ENCODE peak calls at places on chromosomes 3 and 15, in eight cellular contexts. X, L, R, M, J, I, F and Y are unnamed samples.

GRCh38 chr3:187522293-187522692 is 147.9 kb downstream of the SST start:
- DNase-seq in I (no peak), F (no peak), R (no peak), X (no peak), M (no peak), J (no peak), L (no peak), Y (no peak)

GRCh38 chr3:126414406-126414805 is 19.7 kb downstream of the CFAP100 start:
- DNase-seq in J (no peak), I (no peak), F (no peak), X (no peak), L (no peak), R (no peak), M (no peak), Y (no peak)

GRCh38 chr15:53588773-53589172 is 170.7 kb downstream of the WDR72 start:
- DNase-seq in J (no peak), X (peak), L (no peak), I (peak), F (no peak), M (peak), R (no peak), Y (no peak)

GRCh38 chr3:145035682-145036081 is 1064.1 kb downstream of the DIPK2A start:
- DNase-seq in L (no peak), M (no peak), X (no peak), R (no peak), J (no peak), F (no peak), I (no peak), Y (no peak)

GRCh38 chr3:49279376-49279775 is 2.3 kb upstream of the C3orf62 start:
- DNase-seq in L (no peak), F (no peak), R (no peak), J (no peak), X (no peak), M (peak), I (no peak), Y (peak)

GRCh38 chr3:170914690-170915089 is 6.3 kb upstream of the EIF5A2 start:
- DNase-seq in M (no peak), R (no peak), X (no peak), L (no peak), J (no peak), F (no peak), I (no peak), Y (no peak)

GRCh38 chr15:81071130-81071529 is 62.9 kb upstream of the CFAP161 start:
- DNase-seq in R (no peak), M (peak), F (no peak), J (peak), I (peak), L (no peak), X (peak), Y (peak)

GRCh38 chr15:82655606-82656005 is 8.4 kb upstream of the CPEB1 start:
- DNase-seq in I (no peak), X (no peak), F (no peak), M (no peak), R (no peak), L (no peak), J (no peak), Y (no peak)

GRCh38 chr3:141737828-141738635 is at the start of gene RNF7:
- DNase-seq in L (peak), I (peak), M (peak), R (peak), F (peak), X (peak), J (peak), Y (peak)

GRCh38 chr15:60799885-60800728 is 321.2 kb upstream of the ICE2 start:
- DNase-seq in R (no peak), I (peak), L (no peak), F (no peak), M (no peak), X (no peak), J (no peak), Y (no peak)

GRCh38 chr3:49841806-49842205 is 14.6 kb downstream of the TRAIP start:
- DNase-seq in M (no peak), X (no peak), I (no peak), J (no peak), F (no peak), R (no peak), L (no peak), Y (no peak)

GRCh38 chr15:71385026-71385425 is 269.8 kb downstream of the THSD4 start:
- DNase-seq in M (no peak), R (no peak), F (no peak), L (no peak), I (peak), X (peak), J (no peak), Y (no peak)

GRCh38 chr15:26641144-26641543 is 131.7 kb downstream of the GABRB3 start:
- DNase-seq in R (no peak), L (no peak), X (no peak), I (no peak), F (no peak), J (no peak), M (no peak), Y (no peak)

GRCh38 chr3:194985031-194985578 is 285.9 kb downstream of the XXYLT1 start:
- DNase-seq in L (peak), R (peak), F (no peak), X (no peak), M (peak), J (no peak), I (peak), Y (no peak)

GRCh38 chr3:46299608-46300460 is 54.1 kb upstream of the CCR2 start:
- DNase-seq in I (no peak), L (no peak), R (no peak), J (no peak), X (no peak), M (no peak), F (no peak), Y (no peak)

GRCh38 chr3:188001052-188001567 is 152.8 kb upstream of the LPP start:
- DNase-seq in J (no peak), M (no peak), I (no peak), X (no peak), R (no peak), L (no peak), F (no peak), Y (no peak)

GRCh38 chr15:27249723-27250160 is 278.8 kb downstream of the GABRG3 start:
- DNase-seq in F (no peak), J (no peak), M (no peak), R (no peak), I (no peak), L (no peak), X (no peak), Y (no peak)

GRCh38 chr15:58475573-58476524 is 44.1 kb downstream of the LIPC start:
- DNase-seq in M (peak), X (peak), J (no peak), I (peak), R (no peak), L (no peak), F (no peak), Y (no peak)

GRCh38 chr3:178847170-178847569 is 224.4 kb downstream of the ZMAT3 start:
- DNase-seq in X (no peak), I (peak), F (no peak), M (no peak), R (no peak), L (no peak), J (peak), Y (no peak)

GRCh38 chr3:16060358-16060852 is 114.1 kb upstream of the GALNT15 start:
- DNase-seq in M (peak), I (peak), F (no peak), R (peak), X (peak), L (no peak), J (peak), Y (peak)

GRCh38 chr3:63207066-63207590 is 71.0 kb upstream of the SYNPR start:
- DNase-seq in M (peak), L (no peak), X (no peak), R (no peak), J (no peak), I (peak), F (no peak), Y (no peak)

GRCh38 chr3:148173836-148174235 is 523.9 kb upstream of the AGTR1 start:
- DNase-seq in X (no peak), L (no peak), I (peak), J (no peak), R (no peak), F (no peak), M (no peak), Y (no peak)

GRCh38 chr3:46372492-46373359 is 2.0 kb downstream of the CCR5 start:
- DNase-seq in R (no peak), L (no peak), I (peak), J (no peak), F (no peak), M (peak), X (peak), Y (peak)

GRCh38 chr3:55313701-55314100 is 173.4 kb downstream of the WNT5A start:
- DNase-seq in J (no peak), R (no peak), M (peak), X (peak), F (no peak), L (no peak), I (no peak), Y (no peak)

GRCh38 chr3:187025254-187025655 is 94.9 kb downstream of the ST6GAL1 start:
- DNase-seq in X (no peak), R (no peak), I (no peak), L (no peak), J (no peak), M (no peak), F (no peak), Y (no peak)

GRCh38 chr15:78415284-78415683 is 22.7 kb upstream of the IREB2 start:
- DNase-seq in R (no peak), F (no peak), X (peak), M (peak), L (no peak), J (no peak), I (peak), Y (no peak)

GRCh38 chr15:100201376-100202280 is 140.1 kb downstream of the ADAMTS17 start:
- DNase-seq in J (no peak), X (no peak), M (no peak), I (no peak), R (no peak), L (no peak), F (no peak), Y (peak)

GRCh38 chr3:77196146-77196545 is 156.2 kb downstream of the ROBO2 start:
- DNase-seq in X (no peak), F (no peak), L (no peak), J (no peak), I (peak), M (peak), R (no peak), Y (no peak)

GRCh38 chr3:188295876-188296275 is 141.9 kb downstream of the LPP start:
- DNase-seq in F (no peak), M (peak), L (no peak), X (peak), R (no peak), J (no peak), I (no peak), Y (no peak)

GRCh38 chr15:83850846-83851245 is 196.9 kb downstream of the ADAMTSL3 start:
- DNase-seq in J (no peak), F (no peak), X (peak), L (no peak), I (no peak), M (peak), R (no peak), Y (peak)

GRCh38 chr3:157785071-157785826 is 282.0 kb upstream of the VEPH1 start:
- DNase-seq in R (peak), X (peak), J (peak), M (peak), L (no peak), I (peak), F (no peak), Y (peak)

GRCh38 chr15:49423021-49423420 is at the start of gene FGF7:
- DNase-seq in X (no peak), R (peak), F (no peak), L (no peak), M (no peak), J (no peak), I (peak), Y (no peak)
- TF ChIP-seq CTCF in X (no peak), R (peak), F (peak), L (no peak), M (no peak), J (no peak), I (peak), Y (peak)

DNA sequence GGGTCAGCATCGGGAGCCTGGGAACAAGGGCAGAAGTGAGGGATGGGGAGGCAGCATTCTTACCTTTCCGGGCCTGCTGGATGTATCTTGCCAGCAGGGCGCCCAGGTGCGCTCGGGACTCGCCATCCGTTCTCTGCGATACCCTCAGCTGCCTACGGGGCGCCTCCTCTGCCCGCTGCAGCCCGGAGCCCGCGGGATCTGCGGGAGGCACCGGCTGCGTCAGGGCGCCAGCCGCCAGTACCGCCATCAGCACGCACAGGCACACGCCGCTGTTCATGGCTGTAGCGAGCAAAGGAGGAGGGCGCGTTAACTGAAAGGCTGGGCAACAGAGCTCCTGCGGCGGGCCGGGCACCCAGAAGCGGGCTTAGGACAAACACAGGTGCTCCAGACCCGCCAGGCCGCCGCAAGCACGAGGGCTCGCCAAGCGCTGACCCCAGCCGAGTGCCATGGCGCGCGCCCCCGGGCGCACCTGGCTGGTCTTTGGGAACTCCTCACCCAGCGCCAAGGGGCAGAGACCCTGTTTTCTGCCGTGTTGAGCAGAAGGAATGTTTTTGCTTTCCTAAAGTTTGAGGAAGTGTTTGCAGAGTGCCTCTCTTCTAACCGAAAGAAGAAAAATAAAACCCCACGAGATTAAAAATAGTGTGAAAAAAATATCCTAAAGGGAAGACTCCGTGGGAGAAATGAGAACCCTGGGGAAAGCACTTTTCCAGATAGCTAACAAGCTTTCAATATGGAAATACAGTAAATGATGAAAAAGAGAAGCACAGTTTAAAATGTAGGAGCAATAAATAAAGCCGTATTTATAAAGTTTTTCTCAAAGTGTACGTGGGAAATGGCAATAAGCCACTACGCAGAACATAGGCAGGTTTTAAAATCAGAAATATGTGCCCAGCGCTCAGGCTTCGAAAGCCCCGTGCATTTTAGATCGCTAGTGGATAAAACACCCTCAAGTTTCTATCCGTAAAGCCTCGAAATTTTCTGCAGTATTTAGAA is 2.3 kb downstream of the CCK start:
- DNase-seq in R (no peak), F (no peak), L (no peak), J (no peak), I (no peak), M (peak), X (no peak), Y (peak)
- TF ChIP-seq CTCF in R (no peak), F (no peak), L (no peak), J (no peak), I (no peak), M (peak), X (no peak), Y (peak)

GRCh38 chr3:183159319-183159718 is 3.2 kb downstream of the LAMP3 start:
- DNase-seq in M (no peak), R (no peak), L (no peak), I (no peak), X (no peak), F (no peak), J (no peak), Y (no peak)
- TF ChIP-seq CTCF in M (no peak), R (no peak), L (no peak), I (peak), X (no peak), F (peak), J (no peak), Y (peak)

GRCh38 chr15:69414702-69415161 is 583 bp downstream of the KIF23 start:
- DNase-seq in X (peak), M (peak), I (peak), L (peak), J (peak), F (no peak), R (no peak), Y (peak)

GRCh38 chr15:69412701-69413100 is 1.4 kb upstream of the KIF23 start:
- DNase-seq in L (no peak), J (no peak), X (no peak), M (peak), I (no peak), F (no peak), R (no peak), Y (no peak)

GRCh38 chr15:69412274-69412673 is 1.9 kb upstream of the KIF23 start:
- DNase-seq in M (no peak), I (no peak), J (no peak), L (no peak), F (no peak), X (no peak), R (no peak), Y (no peak)

GRCh38 chr15:69415381-69415780 is 1.2 kb downstream of the KIF23 start:
- DNase-seq in L (no peak), M (no peak), J (no peak), R (no peak), I (peak), F (no peak), X (no peak), Y (no peak)

DNA sequence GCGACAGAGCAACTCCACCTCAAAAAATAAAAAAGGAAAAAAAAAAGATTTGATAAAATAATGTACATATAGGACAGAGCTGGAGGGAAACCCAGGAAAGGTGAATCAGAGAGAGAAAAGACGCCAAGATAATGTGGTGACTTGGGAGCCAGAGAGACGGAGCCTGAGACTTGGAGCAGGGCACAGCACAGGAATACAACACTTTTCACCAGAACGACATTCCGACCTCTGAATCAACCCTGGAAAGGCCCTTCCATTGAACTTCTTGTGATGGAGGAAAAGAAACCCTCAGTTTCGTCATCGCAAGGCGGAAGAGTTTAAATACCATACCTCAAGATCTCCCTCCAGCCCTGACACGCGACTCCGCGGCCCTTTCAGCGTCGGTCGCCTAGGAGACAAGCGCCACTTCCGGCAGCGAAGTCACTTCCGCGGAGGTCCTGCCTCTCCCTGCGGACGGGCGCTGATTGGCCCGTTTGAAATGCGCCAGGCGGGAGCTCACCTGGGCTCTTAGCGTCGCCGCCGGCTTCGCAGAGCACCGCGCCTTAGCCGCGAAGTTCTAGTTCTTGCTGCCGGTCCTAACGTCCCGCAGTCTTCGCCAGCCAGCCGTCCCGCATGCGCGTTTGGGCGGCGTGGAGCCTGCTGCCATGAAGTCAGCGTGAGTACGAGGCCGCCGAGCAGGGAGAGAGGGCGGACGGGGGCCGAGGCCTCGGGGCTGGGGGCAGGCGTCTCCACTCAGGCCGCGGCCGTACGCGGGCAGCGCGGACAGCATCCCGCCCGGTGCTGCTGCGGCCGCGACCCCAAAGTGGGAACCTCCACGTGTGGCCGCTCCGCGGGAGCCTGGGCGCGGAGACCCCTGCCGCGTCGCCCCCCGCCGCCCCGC is at the start of gene KIF23:
- DNase-seq in J (peak), M (peak), I (peak), R (peak), F (peak), X (peak), L (peak), Y (peak)
- TF ChIP-seq CTCF in J (no peak), M (no peak), I (no peak), R (no peak), F (peak), X (no peak), L (no peak), Y (no peak)

DNA sequence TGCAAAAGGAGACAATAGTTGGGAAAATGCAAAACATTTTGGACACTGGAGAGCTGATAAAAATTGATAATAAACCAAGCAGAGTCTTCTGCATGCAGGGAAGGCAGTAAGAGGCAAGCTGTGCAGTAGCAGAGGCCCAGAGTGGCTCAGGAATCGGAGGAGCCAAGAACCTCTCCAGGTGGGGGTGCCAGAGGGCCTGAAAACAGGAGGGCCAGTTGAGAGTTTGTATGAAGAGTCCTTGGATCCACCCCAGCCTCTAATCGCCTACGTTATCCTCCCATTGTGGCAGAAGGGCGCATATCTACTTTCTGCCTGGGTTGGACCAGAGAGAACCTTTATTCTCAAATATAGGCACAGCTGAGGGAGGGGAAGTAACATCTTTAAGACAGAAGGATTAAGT is 48.9 kb upstream of the RBP1 start:
- DNase-seq in R (no peak), I (no peak), X (peak), L (no peak), F (no peak), J (no peak), M (peak), Y (peak)
- TF ChIP-seq CTCF in R (no peak), I (no peak), X (no peak), L (peak), F (peak), J (no peak), M (peak), Y (peak)

GRCh38 chr15:33649217-33649933 is 318.9 kb upstream of the CHRM5 start:
- DNase-seq in F (no peak), L (no peak), M (no peak), I (no peak), X (no peak), J (no peak), R (no peak), Y (no peak)

GRCh38 chr15:33655488-33655887 is 312.8 kb upstream of the CHRM5 start:
- DNase-seq in M (no peak), X (no peak), I (no peak), R (no peak), L (no peak), J (no peak), F (no peak), Y (no peak)

GRCh38 chr15:33660151-33660550 is 308.1 kb upstream of the CHRM5 start:
- DNase-seq in J (no peak), F (no peak), M (no peak), R (no peak), L (no peak), I (no peak), X (no peak), Y (no peak)

GRCh38 chr15:33656090-33656670 is 312.1 kb upstream of the CHRM5 start:
- DNase-seq in X (no peak), M (peak), L (no peak), I (no peak), R (no peak), J (no peak), F (no peak), Y (peak)

DNA sequence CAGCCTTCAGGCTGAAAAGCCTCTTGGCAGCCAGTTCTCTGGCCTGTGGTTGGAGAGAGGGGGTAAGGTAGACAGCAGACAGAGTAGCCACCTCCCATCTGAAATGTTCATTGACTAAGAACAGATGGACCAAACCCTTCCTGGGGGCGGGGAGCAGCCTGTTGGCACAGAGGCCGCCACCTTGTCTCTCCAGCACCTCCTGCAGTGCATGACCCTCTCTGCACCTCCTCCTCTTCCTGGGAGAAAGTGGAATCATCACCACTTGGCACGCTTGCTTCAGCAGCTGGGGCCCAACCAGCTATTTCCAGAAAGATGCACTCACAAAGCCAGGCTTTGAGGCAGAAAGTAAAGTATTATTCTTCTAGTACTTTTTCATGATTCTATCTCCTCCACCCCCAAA is 313.4 kb upstream of the CHRM5 start:
- DNase-seq in M (peak), X (peak), R (no peak), F (no peak), L (no peak), J (no peak), I (no peak), Y (no peak)
- TF ChIP-seq CTCF in M (peak), X (no peak), R (no peak), F (no peak), L (no peak), J (no peak), I (no peak), Y (peak)